ENCODE peak calls at places on chromosomes 11 and 22, in seven cellular contexts. F is esophagus squamous epithelium, M is PC-9, Y is AG09309, J is epithelial cell of esophagus, U is lung, T is tibial nerve. P is an unnamed sample.

GRCh38 chr11:1410366-1411291 is 20.9 kb downstream of the BRSK2 start:
- DNase-seq in T (no peak), M (no peak), U (no peak), F (no peak), J (no peak), Y (no peak), P (no peak)

GRCh38 chr11:117582491-117582890 is 214.5 kb downstream of the DSCAML1 start:
- DNase-seq in F (no peak), T (no peak), Y (no peak), M (no peak), J (no peak), U (no peak), P (peak)

GRCh38 chr22:48779661-48780596 is 1047.7 kb downstream of the BRD1 start:
- DNase-seq in U (peak), T (no peak), F (no peak), M (no peak), Y (no peak), J (no peak), P (peak)

GRCh38 chr11:71240865-71241691 is 11.3 kb downstream of the SHANK2 start:
- DNase-seq in M (peak), U (no peak), J (peak), Y (peak), T (peak), F (no peak), P (peak)

GRCh38 chr11:61011950-61012830 is 40.7 kb downstream of the CD6 start:
- DNase-seq in U (no peak), M (no peak), Y (no peak), J (no peak), F (no peak), T (no peak), P (no peak)

GRCh38 chr11:8389034-8389996 is 125.6 kb upstream of the LMO1 start:
- DNase-seq in F (no peak), T (no peak), J (no peak), M (no peak), Y (no peak), U (no peak), P (no peak)

GRCh38 chr11:19419021-19419750 is 178.4 kb upstream of the E2F8 start:
- DNase-seq in Y (no peak), M (peak), T (no peak), U (peak), F (no peak), J (peak), P (no peak)

GRCh38 chr22:49237703-49238102 is 590.0 kb downstream of the BRD1 start:
- DNase-seq in T (no peak), Y (no peak), F (no peak), U (no peak), J (no peak), M (no peak), P (no peak)

GRCh38 chr11:46238078-46238966 is 39.1 kb upstream of the CREB3L1 start:
- DNase-seq in T (peak), U (peak), Y (no peak), F (no peak), J (peak), M (peak), P (peak)

GRCh38 chr11:60753309-60753708 is 3.4 kb upstream of the MS4A15 start:
- DNase-seq in F (no peak), M (no peak), J (no peak), T (no peak), U (no peak), Y (no peak), P (no peak)

GRCh38 chr11:90380206-90380605 is 157.4 kb upstream of the CHORDC1 start:
- DNase-seq in J (no peak), F (no peak), U (no peak), M (no peak), T (no peak), Y (no peak), P (peak)

GRCh38 chr11:115919341-115920086 is 415.3 kb upstream of the CADM1 start:
- DNase-seq in T (no peak), F (no peak), U (no peak), Y (no peak), J (no peak), M (no peak), P (no peak)

GRCh38 chr11:69950120-69950519 is 128.0 kb upstream of the ANO1 start:
- DNase-seq in Y (no peak), T (no peak), U (no peak), F (no peak), J (peak), M (peak), P (no peak)

GRCh38 chr22:37601540-37602442 is 6.8 kb upstream of the GGA1 start:
- DNase-seq in U (peak), T (no peak), F (no peak), M (peak), J (peak), Y (peak), P (no peak)

GRCh38 chr11:75982309-75982708 is 167.3 kb downstream of the UVRAG start:
- DNase-seq in Y (no peak), F (no peak), J (no peak), M (no peak), T (no peak), U (no peak), P (no peak)

GRCh38 chr22:46573781-46574437 is 36.5 kb upstream of the CELSR1 start:
- DNase-seq in T (peak), Y (no peak), U (no peak), M (no peak), F (no peak), J (no peak), P (no peak)

GRCh38 chr11:124070906-124071621 is 29.9 kb upstream of the OR10G7 start:
- DNase-seq in M (peak), J (peak), F (no peak), Y (peak), U (peak), T (peak), P (peak)

GRCh38 chr11:31325162-31325561 is 44.4 kb downstream of the DCDC1 start:
- DNase-seq in M (no peak), Y (peak), F (no peak), U (no peak), T (peak), J (peak), P (no peak)

GRCh38 chr11:102305352-102306047 is 11.8 kb upstream of the BIRC3 start:
- DNase-seq in Y (no peak), F (no peak), T (no peak), J (no peak), U (no peak), M (no peak), P (no peak)

GRCh38 chr11:124800226-124800929 is at the start of gene MSANTD2:
- DNase-seq in J (peak), T (peak), F (peak), M (peak), Y (no peak), U (peak), P (peak)

GRCh38 chr11:68266121-68266891 is 5.5 kb downstream of the C11orf24 start:
- DNase-seq in U (no peak), T (peak), J (no peak), M (no peak), Y (no peak), F (no peak), P (peak)

GRCh38 chr22:30245985-30246901 is at the start of gene LIF:
- DNase-seq in J (peak), T (no peak), U (no peak), Y (no peak), F (no peak), M (no peak), P (no peak)

GRCh38 chr11:8719260-8720190 is 36.9 kb downstream of the RPL27A start:
- DNase-seq in Y (peak), T (peak), J (peak), M (peak), F (no peak), U (no peak), P (peak)

GRCh38 chr11:3914807-3915206 is 59.3 kb downstream of the STIM1 start:
- DNase-seq in T (no peak), U (no peak), J (peak), F (no peak), M (no peak), Y (no peak), P (no peak)

GRCh38 chr11:8809185-8809584 is 101.8 kb upstream of the AKIP1 start:
- DNase-seq in F (no peak), J (no peak), U (no peak), Y (no peak), M (no peak), T (no peak), P (no peak)

GRCh38 chr11:44877908-44878459 is 72.7 kb downstream of the TP53I11 start:
- DNase-seq in M (no peak), U (no peak), Y (no peak), F (no peak), J (no peak), T (no peak), P (no peak)

GRCh38 chr22:50192056-50192824 is 6.5 kb downstream of the TRABD start:
- DNase-seq in J (peak), T (no peak), F (no peak), Y (no peak), U (no peak), M (no peak), P (no peak)

GRCh38 chr22:50574383-50574755 is 3.9 kb downstream of the CPT1B start:
- DNase-seq in T (no peak), Y (no peak), F (no peak), J (no peak), U (no peak), M (no peak), P (no peak)

GRCh38 chr11:107898270-107898669 is 30.0 kb upstream of the RAB39A start:
- DNase-seq in F (no peak), Y (peak), T (no peak), J (peak), M (no peak), U (no peak), P (no peak)

GRCh38 chr22:38706101-38706884 is 549 bp downstream of the GTPBP1 start:
- DNase-seq in T (peak), M (no peak), Y (no peak), J (peak), F (peak), U (peak), P (peak)

GRCh38 chr22:38142606-38143005 is 32.1 kb upstream of the BAIAP2L2 start:
- DNase-seq in M (no peak), Y (no peak), F (no peak), J (no peak), T (no peak), U (no peak), P (no peak)

GRCh38 chr22:45919504-45920286 is 57.3 kb downstream of the WNT7B start:
- DNase-seq in U (peak), M (peak), T (no peak), J (peak), Y (no peak), F (no peak), P (no peak)

GRCh38 chr11:119584193-119585037 is 144.6 kb downstream of the NECTIN1 start:
- DNase-seq in U (no peak), T (no peak), F (no peak), J (peak), M (peak), Y (peak), P (peak)

GRCh38 chr22:30483169-30483568 is 11.4 kb upstream of the SEC14L3 start:
- DNase-seq in T (no peak), J (no peak), Y (no peak), M (no peak), U (no peak), F (no peak), P (no peak)

GRCh38 chr11:72720806-72721205 is 31.4 kb downstream of the ARAP1 start:
- DNase-seq in F (no peak), T (no peak), J (no peak), Y (no peak), M (no peak), U (no peak), P (no peak)

GRCh38 chr11:103871923-103872551 is 164.4 kb upstream of the DDI1 start:
- DNase-seq in T (no peak), F (no peak), M (no peak), U (no peak), Y (no peak), J (no peak), P (no peak)

GRCh38 chr11:61744609-61745156 is 7.8 kb upstream of the MYRF start:
- DNase-seq in F (no peak), T (no peak), U (no peak), Y (no peak), M (no peak), J (no peak), P (no peak)

GRCh38 chr11:72745925-72746550 is 6.2 kb downstream of the ARAP1 start:
- DNase-seq in Y (no peak), T (no peak), J (no peak), U (no peak), M (no peak), F (no peak), P (no peak)

DNA sequence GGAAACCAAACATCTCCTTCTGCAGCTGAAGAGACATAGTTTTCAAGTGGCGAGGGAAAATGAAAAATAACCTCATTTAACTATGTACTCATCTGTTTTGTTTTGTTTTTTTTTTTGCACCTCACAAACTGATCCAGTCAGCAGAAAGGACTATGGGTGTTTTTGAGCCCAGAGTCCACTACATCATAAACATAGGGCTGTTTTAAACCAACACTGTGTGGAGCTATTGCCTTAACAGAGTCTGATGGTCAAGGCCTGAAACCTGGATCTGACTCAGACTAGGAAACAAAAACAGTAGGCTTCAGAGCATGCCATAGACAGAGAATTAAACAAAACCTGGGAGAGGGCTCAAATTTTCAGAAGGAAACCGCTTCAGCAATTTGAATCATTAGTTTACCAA is 99.3 kb upstream of the FSHB start:
- DNase-seq in T (peak), Y (no peak), U (no peak), M (no peak), J (peak), F (no peak), P (no peak)
- TF ChIP-seq CTCF in T (no peak), Y (no peak), U (no peak), M (no peak), J (peak), F (no peak), P (no peak)

DNA sequence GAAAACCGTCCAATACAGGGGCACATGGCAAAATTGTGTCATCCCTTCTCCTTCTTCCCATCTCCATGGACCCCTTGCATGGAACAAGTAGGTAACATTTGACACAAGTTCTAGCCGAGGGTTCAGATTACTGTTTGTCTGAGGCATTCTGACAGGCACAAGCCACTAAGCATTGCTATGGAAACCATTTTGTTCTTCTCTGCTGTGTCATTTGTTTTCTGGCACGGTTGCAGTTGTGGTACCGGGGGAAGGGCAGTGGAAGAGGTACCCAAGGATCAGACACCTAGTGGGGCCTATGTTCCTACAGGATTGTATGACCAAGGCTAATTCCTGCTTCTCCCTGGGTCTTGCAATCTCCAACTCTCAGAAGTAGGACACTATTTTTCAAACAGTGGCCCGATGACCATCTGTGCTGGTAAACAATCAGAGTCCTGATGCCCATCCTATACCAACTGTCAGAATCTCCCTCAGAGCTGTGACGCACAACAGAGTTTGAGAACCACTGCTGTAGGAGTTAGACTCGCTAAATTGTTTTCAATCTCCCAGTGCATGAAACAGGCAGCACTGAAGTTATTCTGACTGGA is 69.3 kb downstream of the KCNC1 start:
- DNase-seq in M (no peak), T (no peak), F (no peak), U (no peak), Y (no peak), J (no peak), P (no peak)
- H3K4me3 ChIP-seq in M (no peak), T (no peak), F (no peak), U (no peak), Y (no peak), J (no peak), P (no peak)

DNA sequence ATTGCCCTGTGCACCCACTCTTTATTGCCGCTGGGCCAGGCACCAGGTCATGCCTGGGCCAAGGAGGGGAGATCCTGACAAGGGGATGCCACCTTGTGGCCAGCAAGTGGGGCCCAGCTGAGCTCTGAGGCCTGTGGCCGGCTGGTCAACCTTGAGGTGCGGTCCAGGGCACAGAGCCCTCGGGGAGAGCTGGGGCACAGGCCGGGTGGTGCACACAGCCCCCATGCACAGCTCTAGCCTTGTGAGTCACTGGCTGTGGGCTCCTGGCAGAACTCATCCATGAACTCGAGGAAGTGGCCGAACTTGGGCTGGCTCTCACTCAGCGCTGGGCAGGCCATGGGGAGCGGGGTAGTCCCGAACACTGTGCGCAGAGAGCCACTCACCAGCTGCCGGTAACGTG is 94.3 kb downstream of the RNF169 start:
- DNase-seq in M (no peak), U (peak), F (no peak), J (no peak), T (no peak), Y (no peak), P (no peak)
- TF ChIP-seq CTCF in M (no peak), U (no peak), F (no peak), J (no peak), T (no peak), Y (peak), P (no peak)

DNA sequence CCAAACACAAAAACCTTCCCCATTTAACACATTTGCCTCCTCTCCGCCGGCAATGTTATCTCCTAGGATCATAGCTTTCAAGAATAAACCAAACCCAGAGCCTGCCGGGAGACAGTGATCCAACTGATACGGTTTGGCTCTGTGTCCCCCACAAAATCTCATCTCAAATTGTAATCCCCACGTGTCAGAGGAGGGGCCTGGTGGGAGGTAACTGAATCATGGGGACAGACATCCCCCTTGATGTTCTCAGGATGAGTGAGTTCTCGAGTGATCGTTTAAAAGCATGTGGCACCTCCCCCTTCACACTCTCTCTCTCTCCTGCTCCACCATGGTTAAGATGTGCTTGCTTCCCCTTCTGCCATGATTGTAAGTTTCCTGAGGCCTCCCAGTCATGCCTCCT is 33.3 kb downstream of the RBFOX2 start:
- DNase-seq in F (no peak), Y (no peak), U (no peak), T (no peak), J (no peak), M (no peak), P (no peak)
- H3K4me3 ChIP-seq in F (no peak), Y (peak), U (no peak), T (no peak), J (no peak), M (no peak), P (no peak)

GRCh38 chr11:11213117-11213516 is 139.9 kb downstream of the CSNK2A3 start:
- DNase-seq in Y (no peak), F (no peak), J (no peak), T (no peak), U (no peak), M (no peak), P (no peak)

GRCh38 chr11:11218287-11218986 is 134.6 kb downstream of the CSNK2A3 start:
- DNase-seq in U (no peak), M (no peak), Y (no peak), J (no peak), T (no peak), F (no peak), P (no peak)

GRCh38 chr11:11215058-11215815 is 137.8 kb downstream of the CSNK2A3 start:
- DNase-seq in Y (no peak), F (no peak), M (no peak), U (no peak), T (no peak), J (no peak), P (no peak)

GRCh38 chr11:11217555-11218286 is 135.3 kb downstream of the CSNK2A3 start:
- DNase-seq in J (no peak), Y (no peak), F (no peak), T (no peak), M (no peak), U (no peak), P (no peak)

GRCh38 chr11:11215944-11216343 is 137.1 kb downstream of the CSNK2A3 start:
- DNase-seq in M (no peak), F (no peak), U (no peak), T (no peak), Y (no peak), J (no peak), P (no peak)
- TF ChIP-seq CTCF in M (no peak), F (no peak), U (no peak), T (no peak), Y (no peak), J (no peak), P (no peak)

GRCh38 chr11:128624269-128625170 is 37.2 kb upstream of the ETS1 start:
- DNase-seq in J (no peak), U (no peak), Y (no peak), T (no peak), M (peak), F (no peak), P (no peak)
- H3K4me3 ChIP-seq in J (no peak), U (no peak), Y (no peak), T (no peak), M (no peak), F (no peak), P (no peak)

GRCh38 chr22:20552450-20552894 is 45.1 kb downstream of the MED15 start:
- DNase-seq in U (no peak), F (no peak), J (no peak), M (no peak), Y (no peak), T (peak), P (peak)

GRCh38 chr22:20550057-20550817 is 42.8 kb downstream of the MED15 start:
- DNase-seq in T (no peak), F (no peak), U (no peak), Y (no peak), J (no peak), M (no peak), P (no peak)

GRCh38 chr22:20552913-20553401 is 45.5 kb downstream of the MED15 start:
- DNase-seq in Y (no peak), J (no peak), M (no peak), T (no peak), U (no peak), F (no peak), P (no peak)

GRCh38 chr22:20550851-20551744 is 43.7 kb downstream of the MED15 start:
- DNase-seq in M (no peak), Y (no peak), T (no peak), U (no peak), J (peak), F (no peak), P (no peak)

DNA sequence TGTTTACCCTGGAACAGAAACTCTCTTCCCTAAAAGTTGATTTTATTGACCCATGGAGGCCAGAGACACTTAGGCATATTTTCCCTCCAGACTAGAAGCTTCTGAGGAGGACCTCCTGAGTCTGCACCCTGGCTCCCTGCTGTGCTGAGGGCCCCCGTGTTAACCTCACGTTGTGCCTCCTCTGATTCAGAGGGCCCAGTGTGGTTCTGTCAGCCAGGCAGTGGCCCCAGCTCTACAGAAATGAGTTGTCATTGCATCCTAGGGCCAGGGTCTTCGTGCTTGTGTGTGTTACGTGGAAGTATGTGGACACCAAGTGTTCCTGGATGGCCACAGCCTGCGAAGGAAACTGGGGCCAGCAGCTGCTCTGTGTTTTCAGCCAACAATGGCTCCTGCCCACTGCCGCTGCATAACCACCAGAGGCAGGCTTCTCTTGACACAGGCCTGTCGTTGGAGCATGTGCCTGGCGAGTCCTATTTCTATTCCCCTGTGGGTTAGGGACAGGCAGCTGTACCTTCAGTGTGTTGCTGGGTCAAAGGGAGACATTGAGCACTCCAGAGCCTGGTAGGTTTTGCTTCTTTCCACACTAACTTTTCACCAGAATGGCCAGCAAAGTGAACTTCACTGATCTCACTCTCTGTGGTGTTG is 44.5 kb downstream of the MED15 start:
- DNase-seq in U (no peak), M (no peak), T (no peak), Y (no peak), F (no peak), J (no peak), P (no peak)
- TF ChIP-seq CTCF in U (no peak), M (no peak), T (peak), Y (peak), F (no peak), J (no peak), P (no peak)

P was measured in lower leg skin.